ENCODE peak calls at places on chromosomes 4 and X, in six cellular contexts. A, N, Y, S, L and H are unnamed samples.
A peak's percentile ranks its signal among the peaks of the same experiment; 100 is the strongest.

GRCh38 chr4:34649716-34650115 is 1594.6 kb downstream of the ARAP2 start:
- DNase-seq in A (no peak), N (no peak), Y (no peak), S (no peak), L (no peak), H (peak; percentile 73)

GRCh38 chrX:48785156-48785524 is 1.2 kb upstream of the GATA1 start:
- DNase-seq in A (no peak), N (no peak), Y (no peak), S (no peak), L (no peak), H (no peak)

GRCh38 chrX:129678176-129678880 is 23.6 kb upstream of the APLN start:
- DNase-seq in A (peak; percentile 74), N (peak; percentile 20), Y (no peak), S (peak; percentile 66), L (no peak), H (no peak)

GRCh38 chrX:112849010-112849409 is 8.4 kb upstream of the AMOT start:
- DNase-seq in A (no peak), N (no peak), Y (no peak), S (no peak), L (no peak), H (peak; percentile 22)

GRCh38 chr4:134089885-134090284 is 111.7 kb downstream of the PABPC4L start:
- DNase-seq in A (no peak), N (no peak), Y (no peak), S (no peak), L (no peak), H (no peak)

GRCh38 chrX:37679888-37680287 is 5.7 kb upstream of the XK start:
- DNase-seq in A (no peak), N (no peak), Y (no peak), S (no peak), L (no peak), H (no peak)

GRCh38 chr4:36209941-36210663 is 34.2 kb downstream of the ARAP2 start:
- DNase-seq in A (no peak), N (no peak), Y (no peak), S (no peak), L (no peak), H (no peak)

GRCh38 chrX:30253257-30253656 is 6.3 kb downstream of the MAGEB1 start:
- DNase-seq in A (no peak), N (no peak), Y (no peak), S (no peak), L (no peak), H (no peak)

GRCh38 chrX:1385251-1385794 is 6.6 kb downstream of the SLC25A6 start:
- DNase-seq in A (no peak), N (no peak), Y (no peak), S (peak; percentile 48), L (no peak), H (no peak)

GRCh38 chrX:71911023-71911730 is 532 bp downstream of the NHSL2 start:
- DNase-seq in A (no peak), N (no peak), Y (no peak), S (no peak), L (no peak), H (no peak)

GRCh38 chr4:121693450-121693849 is 3.3 kb downstream of the ANXA5 start:
- DNase-seq in A (no peak), N (no peak), Y (no peak), S (no peak), L (no peak), H (no peak)

GRCh38 chrX:3598046-3598605 is 115.3 kb downstream of the PRKX start:
- DNase-seq in A (no peak), N (no peak), Y (no peak), S (no peak), L (no peak), H (no peak)

GRCh38 chrX:47174846-47175587 is 18.6 kb upstream of the UBA1 start:
- DNase-seq in A (no peak), N (no peak), Y (no peak), S (no peak), L (no peak), H (no peak)

GRCh38 chrX:17680732-17681413 is 56.4 kb upstream of the SCML1 start:
- DNase-seq in A (no peak), N (no peak), Y (no peak), S (no peak), L (peak; percentile 38), H (no peak)

GRCh38 chr4:3675251-3676115 is 90.7 kb upstream of the ADRA2C start:
- DNase-seq in A (no peak), N (no peak), Y (no peak), S (peak; percentile 32), L (no peak), H (no peak)

GRCh38 chr4:3679071-3679825 is 86.9 kb upstream of the ADRA2C start:
- DNase-seq in A (no peak), N (no peak), Y (no peak), S (peak; percentile 34), L (no peak), H (no peak)

GRCh38 chr4:3676907-3677495 is 89.2 kb upstream of the ADRA2C start:
- DNase-seq in A (no peak), N (no peak), Y (no peak), S (peak; percentile 26), L (no peak), H (no peak)

GRCh38 chr4:3676196-3676595 is 90.0 kb upstream of the ADRA2C start:
- DNase-seq in A (no peak), N (no peak), Y (no peak), S (peak; percentile 16), L (no peak), H (no peak)

DNA sequence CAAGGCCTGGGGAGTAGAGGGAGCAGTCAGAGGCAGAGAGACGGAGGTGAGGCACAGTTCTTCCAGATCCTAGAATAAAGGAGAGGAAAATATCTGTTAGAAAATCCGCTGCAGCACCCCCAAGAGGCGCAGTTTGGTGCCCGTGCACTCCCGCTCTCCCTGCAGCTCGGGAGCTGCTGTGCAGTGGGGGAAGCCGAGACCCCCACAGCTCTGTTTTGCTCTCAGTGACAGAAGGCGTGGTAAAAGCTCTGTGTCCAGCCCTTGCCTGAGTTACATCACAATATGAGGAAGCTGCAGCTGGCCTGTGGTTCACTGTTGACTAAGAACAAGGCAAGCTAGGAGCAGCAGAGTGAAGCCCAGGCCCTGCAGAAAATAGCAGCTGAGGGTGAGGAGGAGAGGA is 88.5 kb upstream of the ADRA2C start:
- DNase-seq in A (no peak), N (no peak), Y (no peak), S (peak; percentile 25), L (no peak), H (no peak)
- TF ChIP-seq CTCF in A (no peak), N (no peak), Y (no peak), S (no peak), L (no peak), H (no peak)

GRCh38 chr4:140052050-140052449 is 101.9 kb downstream of the MAML3 start:
- DNase-seq in A (no peak), N (no peak), Y (no peak), S (peak; percentile 63), L (no peak), H (peak; percentile 63)

GRCh38 chr4:140047781-140048180 is 106.2 kb downstream of the MAML3 start:
- DNase-seq in A (no peak), N (no peak), Y (no peak), S (no peak), L (no peak), H (no peak)

GRCh38 chr4:140049024-140049923 is 104.7 kb downstream of the MAML3 start:
- DNase-seq in A (no peak), N (peak; percentile 61), Y (no peak), S (peak; percentile 69), L (peak; percentile 4), H (peak; percentile 82)

GRCh38 chr4:140048419-140049022 is 105.5 kb downstream of the MAML3 start:
- DNase-seq in A (no peak), N (no peak), Y (no peak), S (no peak), L (no peak), H (no peak)

GRCh38 chr4:140049924-140050681 is 103.9 kb downstream of the MAML3 start:
- DNase-seq in A (no peak), N (no peak), Y (no peak), S (no peak), L (no peak), H (peak; percentile 58)
- H3K4me3 ChIP-seq in A (peak overlapping the region; percentile 65), N (peak overlapping the region; percentile 43), Y (no peak overlapping the region), S (peak overlapping the region; percentile 46), L (no peak overlapping the region), H (peak overlapping the region; percentile 47)

GRCh38 chr4:604131-604530 is 21.2 kb upstream of the PDE6B start:
- DNase-seq in A (no peak), N (no peak), Y (no peak), S (no peak), L (no peak), H (no peak)

GRCh38 chr4:600166-600565 is 24.1 kb upstream of the TMEM271 start:
- DNase-seq in A (no peak), N (no peak), Y (no peak), S (no peak), L (no peak), H (no peak)

GRCh38 chr4:601612-602558 is 23.5 kb upstream of the PDE6B start:
- DNase-seq in A (no peak), N (no peak), Y (no peak), S (no peak), L (no peak), H (no peak)

GRCh38 chr4:600850-601515 is 24.4 kb upstream of the PDE6B start:
- DNase-seq in A (no peak), N (no peak), Y (no peak), S (no peak), L (no peak), H (no peak)

GRCh38 chr4:602559-602942 is 22.8 kb upstream of the PDE6B start:
- DNase-seq in A (no peak), N (peak; percentile 39), Y (no peak), S (peak; percentile 84), L (no peak), H (peak; percentile 29)
- TF ChIP-seq CTCF in A (no peak), N (peak; percentile 66), Y (peak; percentile 36), S (no peak), L (peak; percentile 30), H (peak; percentile 48)

GRCh38 chrX:25049347-25049746 is 33.6 kb upstream of the ARX start:
- DNase-seq in A (no peak), N (no peak), Y (no peak), S (no peak), L (no peak), H (peak; percentile 41)

GRCh38 chrX:25048176-25048575 is 32.4 kb upstream of the ARX start:
- DNase-seq in A (no peak), N (no peak), Y (no peak), S (no peak), L (no peak), H (no peak)

GRCh38 chrX:25052798-25053534 is 37.2 kb upstream of the ARX start:
- DNase-seq in A (no peak), N (no peak), Y (no peak), S (no peak), L (no peak), H (no peak)

GRCh38 chrX:25049971-25050370 is 34.2 kb upstream of the ARX start:
- DNase-seq in A (no peak), N (no peak), Y (no peak), S (no peak), L (no peak), H (no peak)
- H3K4me3 ChIP-seq in A (no peak overlapping the region), N (no peak overlapping the region), Y (no peak overlapping the region), S (no peak overlapping the region), L (no peak overlapping the region), H (no peak overlapping the region)

GRCh38 chr4:163976588-163976987 is 482.1 kb downstream of the TMA16 start:
- DNase-seq in A (no peak), N (no peak), Y (no peak), S (no peak), L (no peak), H (no peak)
- TF ChIP-seq CTCF in A (no peak), N (no peak), Y (no peak), S (no peak), L (no peak), H (no peak)

GRCh38 chrX:64395568-64395929 is 297 bp upstream of the MTMR8 start:
- DNase-seq in A (no peak), N (no peak), Y (no peak), S (no peak), L (no peak), H (no peak)
- H3K4me3 ChIP-seq in A (peak overlapping the region; percentile 71), N (peak overlapping the region; percentile 65), Y (no peak overlapping the region), S (peak overlapping the region; percentile 73), L (no peak overlapping the region), H (no peak overlapping the region)